ENCODE peak calls at places on chromosomes 7 and 10, in five cellular contexts. F is ovary, U is esophagus squamous epithelium, S is colonic mucosa, C is glutamatergic neuron. L is an unnamed sample.

GRCh38 chr10:132337019-132337418 is 5.0 kb downstream of the LRRC27 start:
- DNase-seq in F (no peak), C (no peak), S (no peak), U (no peak), L (peak; percentile 24)

GRCh38 chr7:132190683-132191082 is 385.6 kb downstream of the PLXNA4 start:
- DNase-seq in U (no peak), F (no peak), C (no peak), S (no peak), L (no peak)

GRCh38 chr10:78414380-78414779 is 380.7 kb downstream of the RPS24 start:
- DNase-seq in S (no peak), C (no peak), U (no peak), F (no peak), L (no peak)

GRCh38 chr7:44287488-44288380 is 37.7 kb downstream of the CAMK2B start:
- DNase-seq in C (peak; percentile 11), S (no peak), F (peak; percentile 23), U (no peak), L (no peak)

GRCh38 chr7:77866791-77867190 is 68.2 kb downstream of the PHTF2 start:
- DNase-seq in F (no peak), S (no peak), U (no peak), C (no peak), L (no peak)

GRCh38 chr7:134995239-134996096 is 9.2 kb downstream of the AGBL3 start:
- DNase-seq in S (no peak), C (no peak), F (no peak), U (no peak), L (peak; percentile 54)

GRCh38 chr7:130990178-130990832 is 256.3 kb upstream of the KLF14 start:
- DNase-seq in F (no peak), S (peak; percentile 87), U (no peak), C (no peak), L (no peak)

GRCh38 chr7:77989981-77990566 is 191.5 kb downstream of the PHTF2 start:
- DNase-seq in S (peak; percentile 83), U (no peak), C (peak; percentile 25), F (no peak), L (peak; percentile 38)

GRCh38 chr7:5229451-5230271 is 39.6 kb downstream of the WIPI2 start:
- DNase-seq in S (no peak), U (no peak), F (no peak), C (no peak), L (peak; percentile 14)

GRCh38 chr7:50782376-50783208 is at the start of gene GRB10:
- DNase-seq in C (peak; percentile 92), U (no peak), F (peak; percentile 58), S (no peak), L (no peak)

GRCh38 chr10:17961551-17962422 is 10.1 kb downstream of the SLC39A12 start:
- DNase-seq in F (no peak), U (no peak), C (no peak), S (no peak), L (no peak)

GRCh38 chr7:117401293-117402002 is 25.8 kb downstream of the ASZ1 start:
- DNase-seq in C (no peak), U (no peak), S (no peak), F (no peak), L (no peak)

GRCh38 chr10:69939033-69939432 is 113.6 kb upstream of the MACROH2A2 start:
- DNase-seq in F (no peak), C (no peak), S (no peak), U (no peak), L (no peak)

GRCh38 chr10:69938541-69938991 is 114.1 kb upstream of the MACROH2A2 start:
- DNase-seq in U (no peak), S (no peak), C (no peak), F (no peak), L (no peak)

GRCh38 chr10:69939481-69939880 is 113.2 kb upstream of the MACROH2A2 start:
- DNase-seq in F (no peak), S (no peak), C (no peak), U (no peak), L (no peak)

GRCh38 chr10:69934768-69935167 is 117.9 kb upstream of the MACROH2A2 start:
- DNase-seq in S (no peak), F (no peak), C (no peak), U (no peak), L (no peak)

DNA sequence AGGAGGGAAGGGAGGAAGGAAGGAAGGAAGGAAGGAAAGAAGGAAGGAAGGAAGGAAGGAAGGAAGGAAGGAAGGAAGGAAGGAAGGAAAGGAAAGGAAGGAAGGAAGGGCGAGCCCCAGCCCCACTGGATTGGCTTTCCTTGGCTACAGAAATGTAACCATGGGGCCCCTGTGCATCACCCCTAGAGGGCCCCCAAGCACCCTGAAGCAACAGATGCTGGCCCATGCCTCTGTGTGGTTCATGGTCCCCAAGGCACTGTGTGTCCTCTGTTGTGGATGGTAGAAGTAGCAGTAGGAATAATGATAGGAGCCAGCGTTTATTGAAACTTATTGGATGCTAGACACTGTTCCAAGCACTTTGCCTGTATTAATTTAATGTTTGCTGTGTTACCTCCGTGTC is 116.6 kb upstream of the MACROH2A2 start:
- DNase-seq in F (no peak), C (no peak), S (no peak), U (no peak), L (peak; percentile 32)
- TF ChIP-seq CTCF in F (no peak), C (no peak), S (no peak), U (no peak), L (no peak)

DNA sequence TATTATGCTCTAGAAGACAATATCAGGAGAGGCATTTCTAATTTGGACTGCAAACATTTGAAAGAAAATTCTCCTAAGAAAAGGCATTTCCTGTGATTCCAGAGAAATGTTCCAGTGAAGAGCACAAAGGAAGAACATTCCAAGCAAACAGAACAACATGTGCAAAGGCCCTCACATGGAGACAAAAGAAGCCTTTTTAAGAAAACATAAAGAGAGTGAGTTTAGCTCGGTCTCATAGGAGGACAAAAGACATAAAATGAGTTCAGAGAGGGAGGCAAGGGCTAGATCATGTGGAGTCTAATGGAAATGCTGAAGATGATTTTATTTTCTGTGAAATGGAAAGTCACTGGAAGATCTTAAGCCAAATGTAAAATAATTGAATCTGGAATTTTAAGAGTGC is 269.8 kb upstream of the HGF start:
- DNase-seq in U (no peak), C (no peak), S (no peak), F (no peak), L (no peak)
- TF ChIP-seq CTCF in U (no peak), C (no peak), S (no peak), F (no peak), L (no peak)

GRCh38 chr10:124625831-124626238 is 118.3 kb downstream of the FAM53B start:
- DNase-seq in C (no peak), U (no peak), S (no peak), F (peak; percentile 76), L (no peak)

GRCh38 chr10:124628676-124629021 is 115.5 kb downstream of the FAM53B start:
- DNase-seq in C (no peak), F (no peak), U (no peak), S (no peak), L (no peak)

GRCh38 chr10:124627851-124628675 is 116.1 kb downstream of the FAM53B start:
- DNase-seq in C (no peak), U (no peak), F (no peak), S (no peak), L (no peak)

GRCh38 chr10:124624875-124625274 is 119.3 kb downstream of the FAM53B start:
- DNase-seq in U (no peak), F (no peak), C (no peak), S (no peak), L (no peak)

GRCh38 chr10:124626759-124627380 is 117.3 kb downstream of the FAM53B start:
- DNase-seq in F (no peak), S (peak; percentile 85), U (no peak), C (no peak), L (peak; percentile 76)
- TF ChIP-seq CTCF in F (no peak), S (no peak), U (no peak), C (no peak), L (no peak)

GRCh38 chr7:68720722-68721121 is 877.6 kb upstream of the AUTS2 start:
- DNase-seq in S (no peak), C (no peak), F (no peak), U (no peak), L (no peak)

GRCh38 chr7:68715907-68716306 is 882.4 kb upstream of the AUTS2 start:
- DNase-seq in C (no peak), U (no peak), S (no peak), F (no peak), L (no peak)

GRCh38 chr7:68722044-68722443 is 876.2 kb upstream of the AUTS2 start:
- DNase-seq in F (no peak), C (no peak), S (no peak), U (no peak), L (no peak)

GRCh38 chr7:68717176-68717575 is 881.1 kb upstream of the AUTS2 start:
- DNase-seq in C (no peak), S (no peak), U (no peak), F (no peak), L (no peak)

GRCh38 chr7:68718059-68718685 is 880.1 kb upstream of the AUTS2 start:
- DNase-seq in U (no peak), F (no peak), C (no peak), S (no peak), L (no peak)
- TF ChIP-seq CTCF in U (no peak), F (no peak), C (no peak), S (no peak), L (no peak)

GRCh38 chr10:101817542-101818118 is 614 bp downstream of the OGA start:
- DNase-seq in S (peak; percentile 95), U (peak; percentile 37), F (peak; percentile 92), C (no peak), L (peak; percentile 68)
- TF ChIP-seq CTCF in S (no peak), U (no peak), F (no peak), C (no peak), L (no peak)

DNA sequence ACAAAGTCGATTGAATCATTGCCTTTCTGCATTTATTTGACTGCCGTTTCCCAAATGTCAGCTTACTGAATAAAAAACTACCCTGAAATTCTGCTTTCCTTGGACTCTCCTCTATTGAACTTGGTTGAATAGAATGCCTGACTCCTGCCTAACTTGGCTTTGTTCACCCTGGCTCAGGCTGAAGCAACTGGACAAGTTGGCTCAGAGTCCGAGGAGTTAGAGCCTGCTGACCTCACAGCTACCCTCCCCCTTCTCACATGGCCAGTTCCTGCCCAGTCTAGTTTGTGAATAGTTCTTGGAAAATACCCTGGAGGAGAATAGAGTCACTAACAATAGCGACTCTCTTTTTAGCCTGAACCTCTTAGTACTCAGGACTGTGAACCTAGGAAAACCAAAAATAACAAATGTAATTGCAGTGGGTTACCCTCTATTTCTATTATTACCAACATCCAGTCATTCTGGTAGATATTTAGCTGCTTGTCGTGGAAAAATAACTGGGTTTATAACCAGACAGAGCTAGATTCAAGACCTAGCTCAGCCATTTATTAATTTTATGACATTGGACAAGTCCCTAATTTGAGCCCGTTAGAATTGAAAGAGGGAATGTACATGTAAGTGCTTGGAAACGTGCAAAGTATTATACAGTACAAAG is 17.3 kb upstream of the NRBF2 start:
- DNase-seq in S (peak; percentile 40), C (no peak), U (no peak), F (peak; percentile 56), L (no peak)
- TF ChIP-seq CTCF in S (no peak), C (no peak), U (no peak), F (no peak), L (no peak)

L was measured in activated CD8-positive, alpha-beta T cell treated with anti-CD3 and anti-CD28 coated beads for 36 hours.